ENCODE peak calls at places on chromosomes 16 and 17, in ten cellular contexts. One of them, this sample, is unnamed.

GRCh38 chr16:13234999-13235398 is 333.6 kb downstream of the SHISA9 start:
- DNase-seq in AG09309: no peak
- DNase-seq in tibial artery: no peak
- DNase-seq in fibroblast of lung: no peak
- DNase-seq in left ventricle myocardium inferior: no peak
- DNase-seq in heart left ventricle: no peak
- DNase-seq in skeletal muscle cell: no peak
- DNase-seq in colonic mucosa: no peak
- DNase-seq in BJ: no peak
- DNase-seq in ascending aorta: no peak
- DNase-seq in this sample: no peak

GRCh38 chr16:29814592-29814991 is 1.4 kb upstream of the PAGR1 start:
- DNase-seq in AG09309: no peak
- DNase-seq in tibial artery: no peak
- DNase-seq in fibroblast of lung: no peak
- DNase-seq in left ventricle myocardium inferior: no peak
- DNase-seq in heart left ventricle: no peak
- DNase-seq in skeletal muscle cell: no peak
- DNase-seq in colonic mucosa: no peak
- DNase-seq in BJ: no peak
- DNase-seq in ascending aorta: no peak
- DNase-seq in this sample: no peak

GRCh38 chr16:67399218-67399733 is 6.0 kb upstream of the TPPP3 start:
- DNase-seq in AG09309: no peak
- DNase-seq in tibial artery: no peak
- DNase-seq in fibroblast of lung: peak
- DNase-seq in left ventricle myocardium inferior: no peak
- DNase-seq in heart left ventricle: peak
- DNase-seq in skeletal muscle cell: no peak
- DNase-seq in colonic mucosa: peak
- DNase-seq in BJ: no peak
- DNase-seq in ascending aorta: no peak
- DNase-seq in this sample: no peak

GRCh38 chr17:28041844-28042656 is 427 bp upstream of the NLK start:
- DNase-seq in AG09309: no peak
- DNase-seq in tibial artery: no peak
- DNase-seq in fibroblast of lung: peak
- DNase-seq in left ventricle myocardium inferior: no peak
- DNase-seq in heart left ventricle: no peak
- DNase-seq in skeletal muscle cell: no peak
- DNase-seq in colonic mucosa: no peak
- DNase-seq in BJ: no peak
- DNase-seq in ascending aorta: peak
- DNase-seq in this sample: no peak

GRCh38 chr16:14002416-14002815 is 68.7 kb upstream of the MRTFB start:
- DNase-seq in AG09309: no peak
- DNase-seq in tibial artery: no peak
- DNase-seq in fibroblast of lung: peak
- DNase-seq in left ventricle myocardium inferior: no peak
- DNase-seq in heart left ventricle: no peak
- DNase-seq in skeletal muscle cell: no peak
- DNase-seq in colonic mucosa: no peak
- DNase-seq in BJ: no peak
- DNase-seq in ascending aorta: no peak
- DNase-seq in this sample: no peak

GRCh38 chr16:72947379-72948237 is 100.3 kb downstream of the ZFHX3 start:
- DNase-seq in AG09309: no peak
- DNase-seq in tibial artery: peak
- DNase-seq in fibroblast of lung: peak
- DNase-seq in left ventricle myocardium inferior: no peak
- DNase-seq in heart left ventricle: no peak
- DNase-seq in skeletal muscle cell: no peak
- DNase-seq in colonic mucosa: no peak
- DNase-seq in BJ: no peak
- DNase-seq in ascending aorta: no peak
- DNase-seq in this sample: peak

GRCh38 chr16:12130691-12131302 is 154.3 kb downstream of the SNX29 start:
- DNase-seq in AG09309: no peak
- DNase-seq in tibial artery: no peak
- DNase-seq in fibroblast of lung: no peak
- DNase-seq in left ventricle myocardium inferior: no peak
- DNase-seq in heart left ventricle: no peak
- DNase-seq in skeletal muscle cell: no peak
- DNase-seq in colonic mucosa: no peak
- DNase-seq in BJ: no peak
- DNase-seq in ascending aorta: no peak
- DNase-seq in this sample: no peak

GRCh38 chr17:11140028-11140427 is 101.0 kb upstream of the SHISA6 start:
- DNase-seq in AG09309: no peak
- DNase-seq in tibial artery: no peak
- DNase-seq in fibroblast of lung: no peak
- DNase-seq in left ventricle myocardium inferior: no peak
- DNase-seq in heart left ventricle: peak
- DNase-seq in skeletal muscle cell: no peak
- DNase-seq in colonic mucosa: no peak
- DNase-seq in BJ: no peak
- DNase-seq in ascending aorta: no peak
- DNase-seq in this sample: no peak

GRCh38 chr17:1576500-1576899 is 13.9 kb upstream of the PITPNA start:
- DNase-seq in AG09309: no peak
- DNase-seq in tibial artery: no peak
- DNase-seq in fibroblast of lung: no peak
- DNase-seq in left ventricle myocardium inferior: no peak
- DNase-seq in heart left ventricle: no peak
- DNase-seq in skeletal muscle cell: no peak
- DNase-seq in colonic mucosa: no peak
- DNase-seq in BJ: no peak
- DNase-seq in ascending aorta: no peak
- DNase-seq in this sample: no peak

GRCh38 chr17:55062921-55063320 is 94.4 kb downstream of the STXBP4 start:
- DNase-seq in AG09309: no peak
- DNase-seq in tibial artery: no peak
- DNase-seq in fibroblast of lung: peak
- DNase-seq in left ventricle myocardium inferior: no peak
- DNase-seq in heart left ventricle: no peak
- DNase-seq in skeletal muscle cell: no peak
- DNase-seq in colonic mucosa: no peak
- DNase-seq in BJ: no peak
- DNase-seq in ascending aorta: no peak
- DNase-seq in this sample: no peak

GRCh38 chr16:11621920-11622651 is 35.4 kb upstream of the LITAF start:
- DNase-seq in AG09309: no peak
- DNase-seq in tibial artery: no peak
- DNase-seq in fibroblast of lung: no peak
- DNase-seq in left ventricle myocardium inferior: no peak
- DNase-seq in heart left ventricle: no peak
- DNase-seq in skeletal muscle cell: no peak
- DNase-seq in colonic mucosa: no peak
- DNase-seq in BJ: no peak
- DNase-seq in ascending aorta: no peak
- DNase-seq in this sample: no peak

GRCh38 chr16:86120201-86120981 is 221.4 kb downstream of the IRF8 start:
- DNase-seq in AG09309: no peak
- DNase-seq in tibial artery: peak
- DNase-seq in fibroblast of lung: peak
- DNase-seq in left ventricle myocardium inferior: no peak
- DNase-seq in heart left ventricle: no peak
- DNase-seq in skeletal muscle cell: no peak
- DNase-seq in colonic mucosa: no peak
- DNase-seq in BJ: no peak
- DNase-seq in ascending aorta: no peak
- DNase-seq in this sample: no peak

GRCh38 chr17:64964796-64965195 is 45.5 kb upstream of the LRRC37A3 start:
- DNase-seq in AG09309: no peak
- DNase-seq in tibial artery: no peak
- DNase-seq in fibroblast of lung: peak
- DNase-seq in left ventricle myocardium inferior: no peak
- DNase-seq in heart left ventricle: no peak
- DNase-seq in skeletal muscle cell: no peak
- DNase-seq in colonic mucosa: no peak
- DNase-seq in BJ: no peak
- DNase-seq in ascending aorta: no peak
- DNase-seq in this sample: no peak

GRCh38 chr17:68511671-68512246 is 471 bp upstream of the PRKAR1A start:
- DNase-seq in AG09309: no peak
- DNase-seq in tibial artery: peak
- DNase-seq in fibroblast of lung: peak
- DNase-seq in left ventricle myocardium inferior: peak
- DNase-seq in heart left ventricle: peak
- DNase-seq in skeletal muscle cell: peak
- DNase-seq in colonic mucosa: peak
- DNase-seq in BJ: peak
- DNase-seq in ascending aorta: peak
- DNase-seq in this sample: peak

GRCh38 chr17:74761931-74762330 is 13.5 kb downstream of the NHERF1 start:
- DNase-seq in AG09309: no peak
- DNase-seq in tibial artery: no peak
- DNase-seq in fibroblast of lung: no peak
- DNase-seq in left ventricle myocardium inferior: no peak
- DNase-seq in heart left ventricle: no peak
- DNase-seq in skeletal muscle cell: no peak
- DNase-seq in colonic mucosa: no peak
- DNase-seq in BJ: no peak
- DNase-seq in ascending aorta: no peak
- DNase-seq in this sample: no peak

GRCh38 chr17:72244494-72244893 is 123.7 kb downstream of the SOX9 start:
- DNase-seq in AG09309: no peak
- DNase-seq in tibial artery: no peak
- DNase-seq in fibroblast of lung: peak
- DNase-seq in left ventricle myocardium inferior: no peak
- DNase-seq in heart left ventricle: no peak
- DNase-seq in skeletal muscle cell: no peak
- DNase-seq in colonic mucosa: no peak
- DNase-seq in BJ: no peak
- DNase-seq in ascending aorta: no peak
- DNase-seq in this sample: peak

GRCh38 chr16:2689968-2690830 is 7.9 kb downstream of the KCTD5 start:
- DNase-seq in AG09309: no peak
- DNase-seq in tibial artery: no peak
- DNase-seq in fibroblast of lung: peak
- DNase-seq in left ventricle myocardium inferior: no peak
- DNase-seq in heart left ventricle: no peak
- DNase-seq in skeletal muscle cell: no peak
- DNase-seq in colonic mucosa: no peak
- DNase-seq in BJ: no peak
- DNase-seq in ascending aorta: no peak
- DNase-seq in this sample: no peak

GRCh38 chr16:31132979-31133599 is 2.4 kb downstream of the PRSS8 start:
- DNase-seq in AG09309: no peak
- DNase-seq in tibial artery: no peak
- DNase-seq in fibroblast of lung: no peak
- DNase-seq in left ventricle myocardium inferior: no peak
- DNase-seq in heart left ventricle: no peak
- DNase-seq in skeletal muscle cell: no peak
- DNase-seq in colonic mucosa: no peak
- DNase-seq in BJ: no peak
- DNase-seq in ascending aorta: no peak
- DNase-seq in this sample: no peak
- H3K4me3 ChIP-seq in AG09309: no peak
- H3K4me3 ChIP-seq in tibial artery: no peak
- H3K4me3 ChIP-seq in fibroblast of lung: no peak
- H3K4me3 ChIP-seq in left ventricle myocardium inferior: no peak
- H3K4me3 ChIP-seq in heart left ventricle: no peak
- H3K4me3 ChIP-seq in skeletal muscle cell: no peak
- H3K4me3 ChIP-seq in colonic mucosa: peak
- H3K4me3 ChIP-seq in BJ: no peak
- H3K4me3 ChIP-seq in ascending aorta: no peak
- H3K4me3 ChIP-seq in this sample: no peak

DNA sequence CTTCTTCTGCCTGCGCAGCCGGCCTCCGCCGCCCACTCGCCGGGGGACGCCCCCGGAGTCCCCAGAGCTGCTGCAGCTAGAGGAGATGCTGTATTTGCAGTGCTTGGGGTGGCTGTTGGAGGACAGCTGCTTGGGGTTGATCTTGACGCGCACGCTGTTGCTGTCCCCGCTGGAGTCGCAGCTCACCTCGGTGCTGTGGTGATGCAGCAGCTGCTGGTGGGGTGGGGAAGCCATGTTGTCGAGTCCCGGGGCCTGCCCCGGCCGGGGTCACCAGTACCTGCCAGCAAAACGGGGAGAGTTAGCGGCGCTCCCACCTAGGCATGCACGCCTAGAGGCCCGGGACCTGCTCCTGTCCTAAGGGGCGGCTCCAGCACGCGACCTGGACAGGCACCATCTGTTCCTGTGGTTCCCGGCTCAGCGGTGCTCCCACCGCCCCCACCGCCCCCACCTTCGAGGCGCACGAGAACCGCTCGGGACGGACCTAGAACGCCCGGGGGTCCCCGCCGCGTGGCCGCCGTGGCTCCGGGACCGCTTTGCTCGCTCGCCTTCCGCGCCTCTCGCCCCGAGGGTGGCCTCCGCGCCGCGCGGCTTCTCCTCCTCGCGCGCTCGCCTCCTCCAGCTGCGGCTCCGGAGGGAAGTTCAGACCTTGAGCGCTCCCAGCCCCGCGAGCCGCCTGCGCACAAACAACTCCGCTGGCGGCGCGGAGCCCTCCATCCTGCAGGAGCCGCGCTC is 867 bp downstream of the ADCY9 start:
- DNase-seq in AG09309: no peak
- DNase-seq in tibial artery: peak
- DNase-seq in fibroblast of lung: peak
- DNase-seq in left ventricle myocardium inferior: peak
- DNase-seq in heart left ventricle: peak
- DNase-seq in skeletal muscle cell: peak
- DNase-seq in colonic mucosa: peak
- DNase-seq in BJ: no peak
- DNase-seq in ascending aorta: peak
- DNase-seq in this sample: peak
- H3K4me3 ChIP-seq in AG09309: peak
- H3K4me3 ChIP-seq in tibial artery: peak
- H3K4me3 ChIP-seq in fibroblast of lung: peak
- H3K4me3 ChIP-seq in left ventricle myocardium inferior: peak
- H3K4me3 ChIP-seq in heart left ventricle: peak
- H3K4me3 ChIP-seq in skeletal muscle cell: peak
- H3K4me3 ChIP-seq in colonic mucosa: peak
- H3K4me3 ChIP-seq in BJ: peak
- H3K4me3 ChIP-seq in ascending aorta: peak
- H3K4me3 ChIP-seq in this sample: peak

GRCh38 chr16:61923629-61924028 is 112.6 kb downstream of the CDH8 start:
- DNase-seq in AG09309: no peak
- DNase-seq in tibial artery: no peak
- DNase-seq in fibroblast of lung: no peak
- DNase-seq in left ventricle myocardium inferior: no peak
- DNase-seq in heart left ventricle: no peak
- DNase-seq in skeletal muscle cell: no peak
- DNase-seq in colonic mucosa: no peak
- DNase-seq in BJ: no peak
- DNase-seq in ascending aorta: no peak
- DNase-seq in this sample: no peak
- H3K4me3 ChIP-seq in AG09309: no peak
- H3K4me3 ChIP-seq in tibial artery: no peak
- H3K4me3 ChIP-seq in fibroblast of lung: no peak
- H3K4me3 ChIP-seq in left ventricle myocardium inferior: no peak
- H3K4me3 ChIP-seq in heart left ventricle: no peak
- H3K4me3 ChIP-seq in skeletal muscle cell: no peak
- H3K4me3 ChIP-seq in colonic mucosa: no peak
- H3K4me3 ChIP-seq in BJ: no peak
- H3K4me3 ChIP-seq in ascending aorta: no peak
- H3K4me3 ChIP-seq in this sample: no peak

GRCh38 chr16:57045694-57046381 is 46.5 kb upstream of the CPNE2 start:
- DNase-seq in AG09309: no peak
- DNase-seq in tibial artery: peak
- DNase-seq in fibroblast of lung: peak
- DNase-seq in left ventricle myocardium inferior: peak
- DNase-seq in heart left ventricle: peak
- DNase-seq in skeletal muscle cell: no peak
- DNase-seq in colonic mucosa: peak
- DNase-seq in BJ: no peak
- DNase-seq in ascending aorta: peak
- DNase-seq in this sample: peak
- H3K4me3 ChIP-seq in AG09309: no peak
- H3K4me3 ChIP-seq in tibial artery: no peak
- H3K4me3 ChIP-seq in fibroblast of lung: no peak
- H3K4me3 ChIP-seq in left ventricle myocardium inferior: peak
- H3K4me3 ChIP-seq in heart left ventricle: no peak
- H3K4me3 ChIP-seq in skeletal muscle cell: no peak
- H3K4me3 ChIP-seq in colonic mucosa: no peak
- H3K4me3 ChIP-seq in BJ: no peak
- H3K4me3 ChIP-seq in ascending aorta: no peak
- H3K4me3 ChIP-seq in this sample: no peak